ENCODE peak calls at places on chromosomes 7 and 10, in seven cellular contexts. P, W, N, L, S, I and X are unnamed samples.

GRCh38 chr10:74460812-74461211 is 309.8 kb downstream of the ADK start:
- DNase-seq in P (no peak), W (no peak), N (no peak), L (peak), S (peak), I (no peak), X (no peak)

GRCh38 chr10:75505840-75506506 is 74.5 kb downstream of the LRMDA start:
- DNase-seq in P (no peak), W (no peak), N (no peak), L (no peak), S (no peak), I (no peak), X (no peak)

GRCh38 chr10:59877191-59877671 is 29.1 kb downstream of the CCDC6 start:
- DNase-seq in P (no peak), W (no peak), N (no peak), L (peak), S (no peak), I (no peak), X (no peak)

GRCh38 chr10:17003151-17003550 is 126.5 kb downstream of the CUBN start:
- DNase-seq in P (no peak), W (peak), N (no peak), L (peak), S (no peak), I (no peak), X (peak)

GRCh38 chr7:130454959-130455358 is 14.1 kb upstream of the CEP41 start:
- DNase-seq in P (no peak), W (no peak), N (no peak), L (no peak), S (no peak), I (no peak), X (no peak)

GRCh38 chr10:103547391-103547946 is 54.0 kb downstream of the NEURL1 start:
- DNase-seq in P (no peak), W (no peak), N (no peak), L (no peak), S (peak), I (peak), X (no peak)

GRCh38 chr10:71757450-71757918 is 15.8 kb downstream of the VSIR start:
- DNase-seq in P (peak), W (no peak), N (no peak), L (no peak), S (no peak), I (no peak), X (no peak)

GRCh38 chr10:80132299-80133139 is at the start of gene PLAC9:
- DNase-seq in P (peak), W (no peak), N (no peak), L (no peak), S (no peak), I (no peak), X (no peak)

GRCh38 chr7:33970566-33970965 is 65.2 kb downstream of the BMPER start:
- DNase-seq in P (no peak), W (no peak), N (no peak), L (no peak), S (no peak), I (no peak), X (no peak)

GRCh38 chr10:20040012-20040411 is 223.8 kb downstream of the PLXDC2 start:
- DNase-seq in P (no peak), W (no peak), N (no peak), L (peak), S (no peak), I (no peak), X (no peak)

GRCh38 chr10:87546971-87547413 is 42.3 kb downstream of the MINPP1 start:
- DNase-seq in P (no peak), W (no peak), N (no peak), L (peak), S (no peak), I (no peak), X (no peak)

DNA sequence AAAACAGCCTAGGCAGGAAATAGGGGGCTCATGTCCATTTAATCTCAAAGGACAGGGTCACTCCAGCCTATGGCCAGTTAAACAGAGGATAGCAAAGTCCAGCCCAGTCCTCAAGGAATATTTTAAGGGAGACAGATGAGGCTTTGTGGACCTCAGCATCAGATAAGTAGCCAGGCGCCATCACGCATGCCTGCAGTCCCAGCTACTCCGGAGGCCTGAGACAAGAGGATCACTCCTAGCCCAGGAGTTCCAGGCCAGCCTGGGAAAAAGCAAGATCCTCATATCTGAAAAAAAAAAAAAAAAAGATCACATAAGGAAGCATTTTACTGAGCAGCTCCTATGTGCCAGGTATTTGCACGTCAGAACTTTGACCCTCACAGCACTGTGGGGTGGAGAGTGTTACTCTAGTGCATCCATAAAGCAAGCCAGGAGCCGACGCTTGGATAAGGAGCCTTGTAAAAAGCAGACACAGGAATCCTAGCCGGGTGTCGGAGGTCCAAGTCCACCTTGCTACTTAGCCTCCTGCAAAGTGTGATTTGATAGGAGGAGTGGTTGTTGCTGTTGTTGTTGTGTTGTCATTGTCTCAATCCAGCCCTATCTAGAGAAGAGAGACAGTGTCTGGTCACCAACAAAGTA is 61.8 kb upstream of the DOCK1 start:
- DNase-seq in P (no peak), W (no peak), N (no peak), L (no peak), S (no peak), I (no peak), X (no peak)
- TF ChIP-seq CTCF in P (no peak), W (no peak), N (no peak), L (no peak), S (no peak), I (no peak), X (no peak)

GRCh38 chr10:14891151-14891550 is 12.5 kb downstream of the SUV39H2 start:
- DNase-seq in P (no peak), W (no peak), N (no peak), L (no peak), S (no peak), I (no peak), X (no peak)

GRCh38 chr10:14884082-14884481 is 5.4 kb downstream of the SUV39H2 start:
- DNase-seq in P (no peak), W (no peak), N (no peak), L (no peak), S (no peak), I (no peak), X (no peak)

GRCh38 chr10:14889318-14889717 is 10.7 kb downstream of the SUV39H2 start:
- DNase-seq in P (no peak), W (no peak), N (no peak), L (peak), S (peak), I (no peak), X (no peak)
- TF ChIP-seq CTCF in P (no peak), W (no peak), N (peak), L (peak), S (peak), I (no peak), X (no peak)

GRCh38 chr10:47021850-47022249 is 110.6 kb downstream of the PTPN20 start:
- DNase-seq in P (no peak), W (no peak), N (no peak), L (no peak), S (no peak), I (no peak), X (no peak)
- TF ChIP-seq CTCF in P (no peak), W (no peak), N (no peak), L (peak), S (no peak), I (no peak), X (no peak)

DNA sequence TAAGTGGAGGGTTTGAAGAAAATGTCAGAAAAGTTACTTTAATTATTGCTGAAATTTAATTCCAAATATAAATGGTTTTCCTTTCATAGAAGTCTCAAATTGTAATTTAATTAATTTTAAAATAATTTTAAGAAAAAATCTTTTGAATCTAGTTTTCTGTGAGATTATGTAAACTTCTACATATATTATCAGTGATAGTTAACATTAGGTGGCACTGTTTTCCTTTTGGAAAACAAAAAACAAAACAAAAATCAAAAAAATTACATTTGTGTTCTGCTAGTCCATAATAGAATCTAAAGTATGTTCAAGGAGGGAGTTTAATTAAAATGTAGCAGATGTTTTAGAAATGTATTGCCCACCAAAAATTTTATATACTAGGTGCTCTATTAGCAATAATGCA is 1456.7 kb downstream of the REEP3 start:
- DNase-seq in P (no peak), W (no peak), N (no peak), L (peak), S (no peak), I (no peak), X (no peak)
- TF ChIP-seq CTCF in P (peak), W (no peak), N (peak), L (no peak), S (no peak), I (no peak), X (no peak)

DNA sequence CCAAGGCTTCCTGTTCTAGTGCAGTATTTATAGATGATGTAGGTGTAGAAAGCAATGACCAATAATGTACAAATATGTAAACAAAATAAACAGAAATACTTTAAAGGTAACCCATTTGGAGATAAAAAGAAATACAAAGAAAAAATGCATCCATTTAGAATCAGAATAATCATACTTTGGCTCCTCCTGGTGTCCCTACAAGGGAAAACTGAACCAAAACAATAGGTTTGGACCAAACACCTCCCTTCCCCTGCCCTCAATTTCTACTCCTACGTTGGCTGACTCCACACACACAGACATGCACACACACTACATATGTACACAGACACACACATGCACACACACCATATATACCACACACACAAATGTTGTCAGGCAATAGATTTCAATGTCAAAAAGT is 36.0 kb downstream of the C10orf143 start:
- DNase-seq in P (no peak), W (no peak), N (no peak), L (no peak), S (no peak), I (no peak), X (no peak)
- TF ChIP-seq CTCF in P (no peak), W (no peak), N (no peak), L (no peak), S (no peak), I (no peak), X (no peak)

GRCh38 chr10:124566222-124566888 is 104.7 kb downstream of the LHPP start:
- DNase-seq in P (peak), W (no peak), N (no peak), L (no peak), S (no peak), I (no peak), X (no peak)

GRCh38 chr10:124564881-124565280 is 103.3 kb downstream of the LHPP start:
- DNase-seq in P (peak), W (no peak), N (no peak), L (no peak), S (no peak), I (no peak), X (no peak)

GRCh38 chr10:124563320-124563719 is 101.7 kb downstream of the LHPP start:
- DNase-seq in P (no peak), W (no peak), N (no peak), L (no peak), S (no peak), I (no peak), X (no peak)

GRCh38 chr10:124566981-124567835 is 105.6 kb downstream of the LHPP start:
- DNase-seq in P (peak), W (no peak), N (no peak), L (no peak), S (no peak), I (no peak), X (no peak)

GRCh38 chr10:124565565-124566221 is 104.1 kb downstream of the LHPP start:
- DNase-seq in P (peak), W (no peak), N (no peak), L (peak), S (no peak), I (peak), X (no peak)
- TF ChIP-seq CTCF in P (peak), W (no peak), N (peak), L (peak), S (peak), I (peak), X (no peak)